ENCODE peak calls at places on chromosomes 4 and X, in ten cellular contexts. O, U, H, X, P, C, S, B, N and Z are unnamed samples.

GRCh38 chr4:71526626-71527406 is 188.0 kb downstream of the SLC4A4 start:
- DNase-seq in O (no peak), U (no peak), H (no peak), X (no peak), P (no peak), C (no peak), S (no peak), B (no peak), N (no peak), Z (peak)

GRCh38 chrX:39677585-39677984 is 420.2 kb downstream of the BCOR start:
- DNase-seq in O (no peak), U (no peak), H (no peak), X (no peak), P (no peak), C (no peak), S (no peak), B (no peak), N (no peak), Z (no peak)

GRCh38 chrX:129510331-129510730 is 13.0 kb downstream of the SMARCA1 start:
- DNase-seq in O (no peak), U (no peak), H (no peak), X (no peak), P (no peak), C (no peak), S (no peak), B (no peak), N (no peak), Z (no peak)

GRCh38 chr4:174069848-174070330 is 213.6 kb downstream of the FBXO8 start:
- DNase-seq in O (no peak), U (no peak), H (no peak), X (no peak), P (peak), C (no peak), S (no peak), B (no peak), N (no peak), Z (no peak)

GRCh38 chr4:26420438-26420837 is 69.8 kb downstream of the CCKAR start:
- DNase-seq in O (peak), U (no peak), H (no peak), X (no peak), P (no peak), C (no peak), S (no peak), B (no peak), N (no peak), Z (no peak)

GRCh38 chr4:67087897-67088296 is 457.4 kb downstream of the CENPC start:
- DNase-seq in O (no peak), U (peak), H (no peak), X (no peak), P (peak), C (no peak), S (peak), B (no peak), N (peak), Z (peak)

GRCh38 chr4:140116442-140117104 is 37.4 kb downstream of the MAML3 start:
- DNase-seq in O (no peak), U (no peak), H (no peak), X (no peak), P (no peak), C (no peak), S (no peak), B (no peak), N (no peak), Z (peak)

GRCh38 chrX:41001327-41001726 is 83.9 kb upstream of the USP9X start:
- DNase-seq in O (no peak), U (no peak), H (no peak), X (no peak), P (no peak), C (no peak), S (no peak), B (no peak), N (no peak), Z (no peak)

GRCh38 chr4:7853271-7853670 is 86.4 kb downstream of the AFAP1 start:
- DNase-seq in O (no peak), U (no peak), H (no peak), X (no peak), P (no peak), C (no peak), S (no peak), B (no peak), N (no peak), Z (no peak)